ENCODE peak calls at places on chromosomes 6 and 20, in six cellular contexts. X is AG10803, P is AG08396, E is NCI-H524 treated with DMSO at 0.1 percent for 48 hours, R is GM23248, F is neural crest cell. K is an unnamed sample.

GRCh38 chr6:7507600-7507999 is 33.9 kb upstream of the DSP start:
- DNase-seq in E (no peak), R (no peak), P (no peak), X (no peak), F (no peak), K (no peak)

GRCh38 chr6:163888030-163888819 is 473.7 kb downstream of the QKI start:
- DNase-seq in E (no peak), R (no peak), F (no peak), X (no peak), P (no peak), K (no peak)

GRCh38 chr6:157620905-157621304 is 202.1 kb upstream of the SNX9 start:
- DNase-seq in R (no peak), E (no peak), P (no peak), F (no peak), X (no peak), K (no peak)

GRCh38 chr20:47358672-47359532 is 2.4 kb upstream of the ZMYND8 start:
- DNase-seq in R (peak; percentile 90), F (no peak), E (peak; percentile 55), P (peak; percentile 45), X (peak; percentile 97), K (no peak)

GRCh38 chr20:37968726-37969401 is 64.4 kb downstream of the TTI1 start:
- DNase-seq in R (peak; percentile 18), F (no peak), X (peak; percentile 5), P (no peak), E (peak; percentile 100), K (no peak)

GRCh38 chr6:166004491-166005275 is 163.0 kb downstream of the TBXT start:
- DNase-seq in P (no peak), R (no peak), E (no peak), F (no peak), X (no peak), K (no peak)

GRCh38 chr6:11202513-11203305 is 29.8 kb downstream of the NEDD9 start:
- DNase-seq in X (peak; percentile 50), R (no peak), E (no peak), P (no peak), F (peak; percentile 54), K (no peak)

GRCh38 chr6:150417899-150418824 is 49.4 kb downstream of the IYD start:
- DNase-seq in F (no peak), P (peak; percentile 64), X (peak; percentile 93), E (peak; percentile 50), R (peak; percentile 93), K (peak; percentile 95)

GRCh38 chr6:21694168-21694567 is 100.6 kb downstream of the SOX4 start:
- DNase-seq in F (no peak), P (no peak), R (no peak), X (no peak), E (no peak), K (no peak)

GRCh38 chr20:19427913-19428800 is 215.7 kb downstream of the SLC24A3 start:
- DNase-seq in P (no peak), E (no peak), F (no peak), X (no peak), R (no peak), K (peak; percentile 32)

GRCh38 chr6:119482850-119483285 is 133.3 kb upstream of the MAN1A1 start:
- DNase-seq in X (no peak), R (no peak), F (no peak), P (no peak), E (no peak), K (no peak)

GRCh38 chr6:31446481-31446880 is 43.1 kb downstream of the MICA start:
- DNase-seq in F (no peak), R (peak; percentile 64), P (no peak), E (no peak), X (peak; percentile 66), K (no peak)

GRCh38 chr6:43383021-43383667 is 13.7 kb upstream of the ZNF318 start:
- DNase-seq in P (peak; percentile 34), F (no peak), X (peak; percentile 46), R (peak; percentile 81), E (no peak), K (peak; percentile 87)

GRCh38 chr6:18187701-18188100 is 32.5 kb downstream of the KDM1B start:
- DNase-seq in F (no peak), R (no peak), P (no peak), E (no peak), X (no peak), K (no peak)

GRCh38 chr6:90251295-90251992 is 45.2 kb downstream of the BACH2 start:
- DNase-seq in R (no peak), F (no peak), X (no peak), P (no peak), E (no peak), K (no peak)

GRCh38 chr20:62536731-62537401 is 61.1 kb upstream of the GATA5 start:
- DNase-seq in X (no peak), E (no peak), P (peak; percentile 68), R (peak; percentile 45), F (no peak), K (peak; percentile 99)

GRCh38 chr6:127518710-127519468 is at the start of gene MTCL3:
- DNase-seq in R (peak; percentile 77), X (peak; percentile 17), F (peak; percentile 71), P (peak; percentile 27), E (peak; percentile 98), K (no peak)

GRCh38 chr6:19782588-19782987 is 54.6 kb upstream of the ID4 start:
- DNase-seq in E (no peak), R (no peak), P (no peak), F (no peak), X (no peak), K (no peak)

GRCh38 chr6:126422912-126423311 is 83.0 kb downstream of the CENPW start:
- DNase-seq in X (no peak), E (no peak), F (no peak), R (no peak), P (no peak), K (no peak)

GRCh38 chr6:150659046-150659763 is 59.5 kb downstream of the PLEKHG1 start:
- DNase-seq in P (no peak), E (no peak), F (no peak), X (no peak), R (no peak), K (no peak)

GRCh38 chr6:133432021-133432989 is 191.1 kb downstream of the EYA4 start:
- DNase-seq in X (no peak), E (peak; percentile 25), R (no peak), F (no peak), P (no peak), K (no peak)

GRCh38 chr20:56630086-56630493 is 984 bp downstream of the TFAP2C start:
- DNase-seq in R (peak; percentile 96), E (no peak), X (peak; percentile 86), F (peak; percentile 69), P (peak; percentile 80), K (peak; percentile 91)

GRCh38 chr20:22374678-22375590 is 209.4 kb downstream of the FOXA2 start:
- DNase-seq in R (peak; percentile 34), P (no peak), X (peak; percentile 9), F (no peak), E (no peak), K (peak; percentile 15)

GRCh38 chr6:103396768-103397167 is 1463.0 kb downstream of the HACE1 start:
- DNase-seq in R (no peak), F (no peak), X (no peak), E (no peak), P (no peak), K (no peak)

GRCh38 chr6:37021356-37022129 is 16.1 kb downstream of the FGD2 start:
- DNase-seq in P (peak; percentile 46), F (no peak), X (peak; percentile 48), E (peak; percentile 11), R (peak; percentile 60), K (no peak)

GRCh38 chr20:32277361-32278198 is at the start of gene KIF3B:
- DNase-seq in P (peak; percentile 96), E (peak; percentile 62), X (peak; percentile 91), F (peak; percentile 80), R (peak; percentile 95), K (peak; percentile 99)

GRCh38 chr6:99362644-99363268 is 13.3 kb upstream of the FAXC start:
- DNase-seq in F (no peak), R (no peak), X (no peak), E (no peak), P (no peak), K (no peak)

GRCh38 chr20:62412194-62413024 is 5.3 kb upstream of the CABLES2 start:
- DNase-seq in P (no peak), E (no peak), R (no peak), X (no peak), F (no peak), K (no peak)

GRCh38 chr6:157323114-157323923 is at the start of gene TMEM242:
- DNase-seq in X (peak; percentile 93), P (peak; percentile 90), E (no peak), F (peak; percentile 97), R (peak; percentile 94), K (peak; percentile 94)